ENCODE peak calls at places on chromosomes 11 and 22, in seven cellular contexts. W, K, Y, O, D, E and I are unnamed samples.

GRCh38 chr22:45564349-45565030 is 61.8 kb downstream of the FBLN1 start:
- DNase-seq in W (no peak), K (no peak), Y (no peak), O (no peak), D (no peak), E (no peak), I (no peak)

GRCh38 chr11:103947566-103947919 is 88.9 kb upstream of the DDI1 start:
- DNase-seq in W (peak; percentile 91), K (peak; percentile 62), Y (no peak), O (no peak), D (peak; percentile 75), E (no peak), I (no peak)

GRCh38 chr11:6481924-6482275 is 599 bp downstream of the TIMM10B start:
- DNase-seq in W (no peak), K (no peak), Y (no peak), O (no peak), D (no peak), E (no peak), I (no peak)

GRCh38 chr11:86473991-86474833 is 99.5 kb downstream of the CCDC81 start:
- DNase-seq in W (peak; percentile 61), K (no peak), Y (no peak), O (peak; percentile 28), D (peak; percentile 25), E (no peak), I (no peak)

GRCh38 chr11:118789501-118790356 is 1.2 kb downstream of the DDX6 start:
- DNase-seq in W (peak; percentile 34), K (peak; percentile 28), Y (no peak), O (no peak), D (peak; percentile 31), E (peak; percentile 16), I (peak; percentile 39)

GRCh38 chr22:37416806-37417205 is 10.5 kb downstream of the ELFN2 start:
- DNase-seq in W (no peak), K (no peak), Y (no peak), O (no peak), D (no peak), E (no peak), I (no peak)

GRCh38 chr22:31093956-31094622 is 13.0 kb downstream of the SMTN start:
- DNase-seq in W (no peak), K (no peak), Y (no peak), O (peak; percentile 54), D (no peak), E (no peak), I (no peak)

GRCh38 chr11:2892215-2893020 is 6.8 kb upstream of the CDKN1C start:
- DNase-seq in W (peak; percentile 49), K (peak; percentile 70), Y (peak; percentile 46), O (no peak), D (peak; percentile 69), E (peak; percentile 76), I (peak; percentile 71)

GRCh38 chr11:12770435-12770834 is 96.2 kb downstream of the TEAD1 start:
- DNase-seq in W (no peak), K (no peak), Y (no peak), O (no peak), D (no peak), E (no peak), I (no peak)

GRCh38 chr11:13963169-13963948 is 836 bp downstream of the SPON1 start:
- DNase-seq in W (peak; percentile 20), K (peak; percentile 39), Y (peak; percentile 20), O (peak; percentile 25), D (peak; percentile 27), E (no peak), I (no peak)

GRCh38 chr11:29962243-29962642 is 54.6 kb downstream of the KCNA4 start:
- DNase-seq in W (no peak), K (no peak), Y (no peak), O (no peak), D (no peak), E (no peak), I (peak; percentile 45)